ENCODE peak calls at places on chromosomes 6 and 20, in four cellular contexts. L is prostate gland, M is uterus, H is lung. V is an unnamed sample. For H3K4me1, the result is how much of the 10 kb centered on the place peaks cover.

GRCh38 chr6:52576392-52577021 is 353 bp downstream of the TRAM2 start:
- DNase-seq in L (no peak), M (peak), H (peak), V (peak)

GRCh38 chr20:58086763-58087566 is 141.5 kb downstream of the ANKRD60 start:
- DNase-seq in L (peak), M (peak), H (no peak), V (no peak)

GRCh38 chr20:51375561-51375960 is 167.0 kb downstream of the NFATC2 start:
- DNase-seq in L (no peak), M (no peak), H (no peak), V (no peak)

GRCh38 chr6:36443951-36444428 is 1.2 kb downstream of the KCTD20 start:
- DNase-seq in L (no peak), M (no peak), H (no peak), V (no peak)

GRCh38 chr6:30615958-30616810 is 859 bp downstream of the PPP1R10 start:
- DNase-seq in L (no peak), M (no peak), H (no peak), V (no peak)

GRCh38 chr6:15682965-15683822 is 20.4 kb upstream of the DTNBP1 start:
- DNase-seq in L (no peak), M (no peak), H (no peak), V (no peak)

GRCh38 chr6:148335582-148335981 is 7.1 kb upstream of the SASH1 start:
- DNase-seq in L (no peak), M (no peak), H (no peak), V (no peak)

GRCh38 chr6:26175428-26176181 is 88.4 kb downstream of the HFE start:
- DNase-seq in L (no peak), M (no peak), H (no peak), V (no peak)

GRCh38 chr6:27281105-27281539 is 31.0 kb downstream of the POM121L2 start:
- DNase-seq in L (no peak), M (no peak), H (no peak), V (no peak)

GRCh38 chr20:58439974-58440767 is 51.1 kb downstream of the VAPB start:
- DNase-seq in L (no peak), M (no peak), H (no peak), V (no peak)

GRCh38 chr20:8309638-8310037 is 177.6 kb downstream of the PLCB1 start:
- DNase-seq in L (no peak), M (no peak), H (no peak), V (no peak)

GRCh38 chr6:28369463-28369862 is 19.7 kb downstream of the ZKSCAN3 start:
- DNase-seq in L (no peak), M (no peak), H (no peak), V (no peak)

GRCh38 chr6:24825130-24825630 is 26.5 kb upstream of the ARMH2 start:
- DNase-seq in L (no peak), M (no peak), H (no peak), V (no peak)
- H3K4me1 ChIP-seq in L (under half), M (under half), H (under half), V (under half)

GRCh38 chr6:128882560-128882959 is 378 bp upstream of the LAMA2 start:
- DNase-seq in L (no peak), M (no peak), H (no peak), V (no peak)

GRCh38 chr6:128888444-128889175 is 5.7 kb downstream of the LAMA2 start:
- DNase-seq in L (no peak), M (no peak), H (no peak), V (no peak)

GRCh38 chr6:128885381-128885780 is 2.4 kb downstream of the LAMA2 start:
- DNase-seq in L (no peak), M (no peak), H (no peak), V (no peak)

GRCh38 chr6:128882991-128883571 is at the start of gene LAMA2:
- DNase-seq in L (peak), M (peak), H (peak), V (peak)
- TF ChIP-seq CTCF in L (no peak), M (peak), H (no peak), V (peak)

GRCh38 chr6:3458706-3459421 is 2.0 kb upstream of the SLC22A23 start:
- DNase-seq in L (no peak), M (no peak), H (no peak), V (no peak)

GRCh38 chr6:3456395-3456767 is 469 bp downstream of the SLC22A23 start:
- DNase-seq in L (no peak), M (no peak), H (no peak), V (no peak)

GRCh38 chr6:3456794-3457709 is at the start of gene SLC22A23:
- DNase-seq in L (peak), M (peak), H (peak), V (peak)

GRCh38 chr6:3455490-3456394 is 1.1 kb downstream of the SLC22A23 start:
- DNase-seq in L (peak), M (no peak), H (no peak), V (peak)

DNA sequence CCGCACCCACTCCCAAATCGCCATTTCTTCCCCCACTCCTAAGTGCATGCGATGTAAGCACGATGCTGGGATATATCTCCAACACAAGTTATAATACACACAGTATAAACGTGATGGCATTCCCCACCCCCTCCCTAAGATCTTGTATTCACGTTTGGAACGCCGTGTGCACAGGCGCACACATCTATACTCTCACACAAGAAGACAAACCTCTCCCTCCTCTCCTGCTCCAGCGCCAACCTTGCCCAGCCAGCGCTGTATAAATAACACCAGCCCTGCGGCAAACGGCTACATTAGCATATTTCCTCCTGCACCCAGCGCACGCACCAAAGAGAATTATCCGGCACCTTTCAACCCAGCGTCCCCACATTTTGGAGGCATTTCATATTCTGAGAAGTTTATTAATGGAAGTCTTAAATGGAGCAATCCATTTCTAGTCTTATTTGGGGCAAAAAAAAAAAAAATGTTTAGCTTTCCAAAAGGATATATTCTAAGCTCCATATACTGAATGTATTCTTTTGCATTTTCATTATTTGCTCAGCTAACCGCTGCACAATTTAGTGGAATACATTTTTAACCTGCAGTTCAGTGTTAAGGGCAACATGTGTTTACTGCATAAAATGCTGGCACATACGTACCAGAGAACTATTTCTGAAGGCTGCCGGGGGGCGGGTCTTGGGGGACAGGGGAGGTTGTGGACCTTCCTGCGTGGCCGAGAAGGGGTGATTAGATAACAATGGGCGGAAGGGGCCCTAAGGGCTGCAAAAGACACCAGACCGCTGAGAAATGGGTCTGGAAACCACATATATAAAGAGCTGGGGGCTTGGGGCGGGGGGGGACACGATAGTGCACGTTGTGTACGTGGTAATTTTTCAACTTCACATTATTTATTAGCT is 1.1 kb upstream of the SLC22A23 start:
- DNase-seq in L (peak), M (peak), H (no peak), V (no peak)
- H3K4me1 ChIP-seq in L (under half), M (under half), H (under half), V (under half)

GRCh38 chr6:122042851-122043250 is 356.6 kb upstream of the HSF2 start:
- DNase-seq in L (no peak), M (peak), H (no peak), V (no peak)
- TF ChIP-seq CTCF in L (no peak), M (no peak), H (no peak), V (no peak)

GRCh38 chr6:167827588-167828324 is 1.0 kb downstream of the AFDN start:
- DNase-seq in L (peak), M (peak), H (peak), V (peak)

GRCh38 chr6:167831281-167831680 is 4.6 kb downstream of the AFDN start:
- DNase-seq in L (no peak), M (no peak), H (no peak), V (no peak)

GRCh38 chr6:167827062-167827587 is 414 bp downstream of the AFDN start:
- DNase-seq in L (no peak), M (peak), H (no peak), V (no peak)

GRCh38 chr6:167828325-167828956 is 1.7 kb downstream of the AFDN start:
- DNase-seq in L (no peak), M (no peak), H (no peak), V (no peak)

GRCh38 chr6:167829513-167829912 is 2.8 kb downstream of the AFDN start:
- DNase-seq in L (no peak), M (no peak), H (no peak), V (no peak)
- H3K4me1 ChIP-seq in L (under half), M (under half), H (under half), V (under half)